ENCODE peak calls at places on chromosome 11, in four cellular contexts. B is HT1080; O is stimulated activated CD4-positive, alpha-beta T cell treated with anti-CD3 and anti-CD28 coated beads, Interleukin-15, amount 100 ng/mL, for 48 hours; F is fibroblast of villous mesenchyme. M is an unnamed sample.

GRCh38 chr11:26780686-26781085 is 58.8 kb upstream of the SLC5A12 start:
- DNase-seq in B (no peak), O (no peak), F (no peak), M (no peak)

GRCh38 chr11:122632178-122632824 is 23.2 kb upstream of the UBASH3B start:
- DNase-seq in B (peak; percentile 40), O (no peak), F (no peak), M (peak; percentile 36)

GRCh38 chr11:75421035-75421602 is 11.9 kb downstream of the KLHL35 start:
- DNase-seq in B (no peak), O (no peak), F (no peak), M (no peak)

GRCh38 chr11:131849485-131849884 is 479.1 kb downstream of the NTM start:
- DNase-seq in B (no peak), O (no peak), F (no peak), M (no peak)

GRCh38 chr11:133988686-133989410 is 32.1 kb upstream of the IGSF9B start:
- DNase-seq in B (no peak), O (no peak), F (no peak), M (no peak)

GRCh38 chr11:68406318-68407313 is 53.9 kb upstream of the PPP6R3 start:
- DNase-seq in B (no peak), O (no peak), F (no peak), M (no peak)

GRCh38 chr11:45995342-45995734 is 72.9 kb downstream of the LARGE2 start:
- DNase-seq in B (no peak), O (no peak), F (no peak), M (no peak)

GRCh38 chr11:115287266-115287665 is 216.9 kb downstream of the CADM1 start:
- DNase-seq in B (no peak), O (no peak), F (no peak), M (no peak)

GRCh38 chr11:61637287-61637686 is 42.9 kb upstream of the DAGLA start:
- DNase-seq in B (no peak), O (no peak), F (no peak), M (no peak)

GRCh38 chr11:925496-926301 is at the start of gene AP2A2:
- DNase-seq in B (peak; percentile 71), O (peak; percentile 77), F (peak; percentile 90), M (peak; percentile 83)

GRCh38 chr11:70128435-70128906 is 50.4 kb downstream of the ANO1 start:
- DNase-seq in B (peak; percentile 53), O (no peak), F (no peak), M (peak; percentile 46)

GRCh38 chr11:22449441-22449840 is 111.3 kb downstream of the SLC17A6 start:
- DNase-seq in B (no peak), O (no peak), F (no peak), M (peak; percentile 18)

GRCh38 chr11:14306481-14306880 is 52.5 kb downstream of the RRAS2 start:
- DNase-seq in B (no peak), O (no peak), F (no peak), M (peak; percentile 27)

GRCh38 chr11:119607726-119608125 is 121.3 kb downstream of the NECTIN1 start:
- DNase-seq in B (no peak), O (no peak), F (no peak), M (no peak)

GRCh38 chr11:93526691-93527583 is 16.3 kb downstream of the SMCO4 start:
- DNase-seq in B (no peak), O (no peak), F (no peak), M (no peak)

GRCh38 chr11:111766834-111767142 is 599 bp upstream of the PPP2R1B start:
- DNase-seq in B (no peak), O (no peak), F (no peak), M (no peak)

GRCh38 chr11:126716456-126717083 is 284.0 kb downstream of the KIRREL3 start:
- DNase-seq in B (peak; percentile 55), O (peak; percentile 2), F (peak; percentile 22), M (peak; percentile 60)

GRCh38 chr11:94183886-94184264 is 55.2 kb downstream of the PANX1 start:
- DNase-seq in B (peak; percentile 45), O (no peak), F (peak; percentile 58), M (peak; percentile 13)

GRCh38 chr11:32309541-32310217 is 125.7 kb downstream of the WT1 start:
- DNase-seq in B (no peak), O (no peak), F (peak; percentile 78), M (no peak)

GRCh38 chr11:78715639-78716311 is 141.1 kb upstream of the NARS2 start:
- DNase-seq in B (peak; percentile 98), O (peak; percentile 48), F (peak; percentile 35), M (peak; percentile 98)

GRCh38 chr11:34358666-34359547 is 1.1 kb upstream of the ABTB2 start:
- DNase-seq in B (peak; percentile 79), O (peak; percentile 33), F (peak; percentile 86), M (peak; percentile 81)